ENCODE peak calls at places on chromosomes 13 and 19, in four cellular contexts. T, C, H and Q are unnamed samples.
A peak's percentile ranks its signal among the peaks of the same experiment; 100 is the strongest.

GRCh38 chr19:56132316-56132822 is 8.7 kb upstream of the ZNF444 start:
- DNase-seq in T (no peak), C (peak; percentile 72), H (peak; percentile 78), Q (no peak)

GRCh38 chr19:22532388-22533310 is 101.5 kb upstream of the ZNF492 start:
- DNase-seq in T (peak; percentile 65), C (no peak), H (peak; percentile 37), Q (no peak)

GRCh38 chr19:17765069-17765618 is 13.9 kb downstream of the FCHO1 start:
- DNase-seq in T (peak; percentile 47), C (no peak), H (peak; percentile 63), Q (no peak)

GRCh38 chr13:76522083-76522755 is 364.0 kb downstream of the KCTD12 start:
- DNase-seq in T (no peak), C (peak; percentile 79), H (no peak), Q (no peak)

GRCh38 chr19:4304509-4305252 is at the start of gene FSD1:
- DNase-seq in T (peak; percentile 35), C (peak; percentile 79), H (no peak), Q (peak; percentile 55)

GRCh38 chr19:38684078-38684861 is 36.8 kb downstream of the ACTN4 start:
- DNase-seq in T (peak; percentile 55), C (no peak), H (peak; percentile 68), Q (peak; percentile 48)

GRCh38 chr13:110877737-110878136 is 37.1 kb downstream of the ANKRD10 start:
- DNase-seq in T (no peak), C (no peak), H (no peak), Q (no peak)

GRCh38 chr13:94548382-94549240 is 47.3 kb downstream of the TGDS start:
- DNase-seq in T (peak; percentile 47), C (peak; percentile 61), H (no peak), Q (no peak)

DNA sequence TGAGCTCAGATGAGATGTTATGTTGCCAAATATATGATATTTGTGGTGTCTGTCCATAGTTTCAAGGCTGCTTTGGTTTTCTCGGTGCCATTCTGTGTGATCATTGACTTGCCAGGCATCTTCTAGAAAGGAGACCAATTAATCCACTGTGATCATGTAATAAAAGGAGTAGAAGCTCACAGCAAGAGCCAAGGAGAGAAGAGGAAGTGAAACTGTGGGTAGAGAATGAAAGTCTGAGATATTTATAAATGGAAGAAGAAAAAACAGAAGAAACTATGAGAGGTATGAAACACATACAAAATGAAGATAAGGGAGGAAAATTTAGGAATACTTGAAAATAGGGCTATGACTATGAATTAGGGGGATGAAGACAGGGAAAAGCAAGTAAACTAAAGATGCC is 11.1 kb upstream of the ZNF613 start:
- DNase-seq in T (no peak), C (no peak), H (no peak), Q (no peak)
- H3K9me3 ChIP-seq in T (no peaks in the 10 kb centered on the region), C (no peaks in the 10 kb centered on the region), H (peaks cover 46% of the 10 kb centered on the region), Q (peaks cover 39% of the 10 kb centered on the region)

GRCh38 chr19:5952193-5953033 is 25.5 kb downstream of the RANBP3 start:
- DNase-seq in T (no peak), C (no peak), H (no peak), Q (no peak)

GRCh38 chr19:5953680-5954213 is 24.2 kb downstream of the RANBP3 start:
- DNase-seq in T (no peak), C (no peak), H (no peak), Q (no peak)

GRCh38 chr19:5954293-5954692 is 23.6 kb downstream of the RANBP3 start:
- DNase-seq in T (no peak), C (no peak), H (no peak), Q (no peak)

GRCh38 chr19:5951338-5951861 is 26.5 kb downstream of the RANBP3 start:
- DNase-seq in T (no peak), C (no peak), H (no peak), Q (no peak)

DNA sequence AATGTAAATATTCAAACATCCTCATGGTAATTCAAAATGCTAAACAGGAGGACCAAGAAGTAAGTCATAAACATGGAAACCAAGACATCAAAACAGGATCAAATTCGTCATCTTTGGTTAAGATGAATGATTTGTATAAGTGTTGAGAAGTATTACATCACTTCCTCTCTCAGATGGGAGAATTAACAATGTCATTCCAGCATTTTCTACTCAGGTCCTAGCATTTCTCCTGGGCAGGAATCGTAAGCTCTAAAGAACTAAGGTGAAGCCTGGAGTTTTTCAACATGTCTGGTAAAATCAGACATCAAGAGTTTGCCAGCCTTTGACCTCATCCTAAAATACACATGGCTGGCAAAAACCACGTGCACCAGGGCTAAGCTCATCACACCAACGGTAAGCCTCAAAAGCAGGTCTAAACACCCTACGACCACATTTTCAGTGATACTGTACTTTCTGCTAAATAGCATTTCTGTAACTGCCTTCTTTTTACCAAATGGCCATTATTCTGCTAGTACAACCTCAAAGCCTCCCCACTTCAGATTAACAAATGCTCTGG is 24.8 kb downstream of the RANBP3 start:
- DNase-seq in T (no peak), C (no peak), H (no peak), Q (no peak)
- H3K4me1 ChIP-seq in T (peaks cover 100% of the 10 kb centered on the region), C (peaks cover 77% of the 10 kb centered on the region), H (peaks cover 31% of the 10 kb centered on the region), Q (peaks cover 79% of the 10 kb centered on the region)

DNA sequence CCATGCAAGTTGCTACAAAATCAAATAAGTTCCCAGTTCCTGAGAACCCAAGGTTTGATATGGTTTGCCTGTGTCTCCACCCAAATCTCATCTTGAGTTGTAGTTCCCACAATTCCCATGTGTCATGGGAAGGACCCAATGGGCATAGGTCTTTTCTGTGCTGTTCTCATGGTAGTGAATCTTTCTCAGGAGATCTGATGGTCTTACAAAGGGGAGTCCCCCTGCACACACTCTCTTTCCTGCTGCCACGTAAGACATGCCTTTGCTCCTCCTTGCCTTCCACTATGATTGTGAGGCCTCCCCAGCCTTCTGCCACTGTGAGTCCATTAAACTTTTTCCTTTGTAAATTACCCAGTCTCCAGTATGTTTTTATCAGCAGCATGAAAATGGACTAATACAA is 28.5 kb upstream of the TSHZ3 start:
- DNase-seq in T (no peak), C (no peak), H (no peak), Q (no peak)
- H3K27ac ChIP-seq in T (peak overlapping the region; percentile 41), C (no peak overlapping the region), H (no peak overlapping the region), Q (no peak overlapping the region)

GRCh38 chr19:58042709-58043340 is 9.0 kb downstream of the ZSCAN1 start:
- DNase-seq in T (no peak), C (no peak), H (no peak), Q (no peak)
- H3K9me3 ChIP-seq in T (no peaks in the 10 kb centered on the region), C (no peaks in the 10 kb centered on the region), H (no peaks in the 10 kb centered on the region), Q (no peaks in the 10 kb centered on the region)

DNA sequence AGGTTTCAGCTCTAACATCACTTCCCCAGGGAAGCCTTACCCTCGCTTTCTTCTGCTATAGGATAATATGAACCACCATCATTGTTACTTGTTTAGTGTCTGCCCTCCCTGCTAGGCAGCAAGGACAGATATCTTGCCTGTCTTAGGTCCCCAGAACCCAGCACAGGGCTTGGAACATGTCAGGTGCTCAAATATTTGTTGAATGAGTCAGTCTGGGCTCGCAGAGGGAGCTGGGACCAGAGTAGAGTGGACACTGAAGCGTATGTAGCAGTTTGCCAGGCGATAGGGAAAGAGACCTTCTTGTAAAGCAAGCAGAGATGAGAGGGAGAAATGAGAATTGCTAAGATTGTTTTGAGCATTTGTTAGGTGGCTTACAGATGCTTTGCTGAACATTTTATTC is 11.7 kb downstream of the BCKDHA start:
- DNase-seq in T (no peak), C (peak; percentile 52), H (peak; percentile 73), Q (no peak)
- H3K4me1 ChIP-seq in T (peaks cover 88% of the 10 kb centered on the region), C (peaks cover 11% of the 10 kb centered on the region), H (peaks cover 20% of the 10 kb centered on the region), Q (peaks cover 5% of the 10 kb centered on the region)

GRCh38 chr19:48397263-48397635 is 3.8 kb downstream of the GRIN2D start:
- DNase-seq in T (no peak), C (no peak), H (no peak), Q (no peak)
- H3K27ac ChIP-seq in T (no peak overlapping the region), C (no peak overlapping the region), H (no peak overlapping the region), Q (no peak overlapping the region)

GRCh38 chr19:36668646-36669045 is 2.0 kb upstream of the ZNF461 start:
- DNase-seq in T (no peak), C (no peak), H (no peak), Q (no peak)
- H3K9me3 ChIP-seq in T (no peaks in the 10 kb centered on the region), C (no peaks in the 10 kb centered on the region), H (no peaks in the 10 kb centered on the region), Q (peaks cover 11% of the 10 kb centered on the region)